ENCODE peak calls at places on chromosomes 12 and 14, in eight cellular contexts. One of them, this sample, is unnamed.

GRCh38 chr14:54722791-54723432 is 156.0 kb downstream of the SAMD4A start:
- DNase-seq in astrocyte of the spinal cord: peak; percentile 47
- DNase-seq in HFFc6: no peak
- DNase-seq in nephron progenitor cell: no peak
- DNase-seq in lower lobe of right lung: no peak
- DNase-seq in PC-9: no peak
- DNase-seq in glutamatergic neuron: no peak
- DNase-seq in GM12865: peak; percentile 52
- DNase-seq in this sample: peak; percentile 20

GRCh38 chr12:106086696-106087095 is 52.1 kb downstream of the NUAK1 start:
- DNase-seq in GM12865: no peak
- DNase-seq in HFFc6: no peak
- DNase-seq in glutamatergic neuron: no peak
- DNase-seq in nephron progenitor cell: no peak
- DNase-seq in PC-9: no peak
- DNase-seq in astrocyte of the spinal cord: no peak
- DNase-seq in lower lobe of right lung: no peak
- DNase-seq in this sample: no peak

GRCh38 chr12:80040075-80040738 is 59.1 kb upstream of the OTOGL start:
- DNase-seq in GM12865: peak; percentile 10
- DNase-seq in PC-9: no peak
- DNase-seq in astrocyte of the spinal cord: peak; percentile 72
- DNase-seq in lower lobe of right lung: no peak
- DNase-seq in nephron progenitor cell: no peak
- DNase-seq in glutamatergic neuron: no peak
- DNase-seq in HFFc6: peak; percentile 55
- DNase-seq in this sample: no peak

GRCh38 chr14:34650786-34651584 is 21.0 kb upstream of the SNX6 start:
- DNase-seq in glutamatergic neuron: no peak
- DNase-seq in GM12865: no peak
- DNase-seq in PC-9: peak; percentile 51
- DNase-seq in astrocyte of the spinal cord: peak; percentile 99
- DNase-seq in lower lobe of right lung: no peak
- DNase-seq in HFFc6: peak; percentile 99
- DNase-seq in nephron progenitor cell: no peak
- DNase-seq in this sample: peak; percentile 54

GRCh38 chr12:69623970-69624369 is 13.3 kb upstream of the LRRC10 start:
- DNase-seq in HFFc6: no peak
- DNase-seq in astrocyte of the spinal cord: no peak
- DNase-seq in nephron progenitor cell: no peak
- DNase-seq in GM12865: no peak
- DNase-seq in glutamatergic neuron: no peak
- DNase-seq in PC-9: no peak
- DNase-seq in lower lobe of right lung: peak; percentile 61
- DNase-seq in this sample: no peak

GRCh38 chr12:1213205-1213604 is 222.2 kb downstream of the ERC1 start:
- DNase-seq in lower lobe of right lung: no peak
- DNase-seq in HFFc6: no peak
- DNase-seq in PC-9: no peak
- DNase-seq in astrocyte of the spinal cord: no peak
- DNase-seq in nephron progenitor cell: no peak
- DNase-seq in GM12865: no peak
- DNase-seq in glutamatergic neuron: no peak
- DNase-seq in this sample: no peak

GRCh38 chr12:105855691-105856405 is 282.9 kb downstream of the NUAK1 start:
- DNase-seq in glutamatergic neuron: no peak
- DNase-seq in lower lobe of right lung: no peak
- DNase-seq in nephron progenitor cell: no peak
- DNase-seq in HFFc6: no peak
- DNase-seq in PC-9: no peak
- DNase-seq in astrocyte of the spinal cord: no peak
- DNase-seq in GM12865: no peak
- DNase-seq in this sample: no peak

GRCh38 chr14:70448633-70449032 is 3.3 kb upstream of the ADAM21 start:
- DNase-seq in PC-9: no peak
- DNase-seq in HFFc6: peak; percentile 45
- DNase-seq in GM12865: no peak
- DNase-seq in lower lobe of right lung: no peak
- DNase-seq in nephron progenitor cell: no peak
- DNase-seq in astrocyte of the spinal cord: peak; percentile 22
- DNase-seq in glutamatergic neuron: no peak
- DNase-seq in this sample: no peak

GRCh38 chr12:104615048-104615561 is 158.4 kb downstream of the CHST11 start:
- DNase-seq in PC-9: no peak
- DNase-seq in HFFc6: no peak
- DNase-seq in nephron progenitor cell: no peak
- DNase-seq in astrocyte of the spinal cord: no peak
- DNase-seq in glutamatergic neuron: no peak
- DNase-seq in GM12865: no peak
- DNase-seq in lower lobe of right lung: no peak
- DNase-seq in this sample: no peak

GRCh38 chr14:71193663-71194062 is 286.4 kb downstream of the PCNX1 start:
- DNase-seq in astrocyte of the spinal cord: no peak
- DNase-seq in HFFc6: peak; percentile 16
- DNase-seq in PC-9: no peak
- DNase-seq in nephron progenitor cell: no peak
- DNase-seq in GM12865: no peak
- DNase-seq in lower lobe of right lung: no peak
- DNase-seq in glutamatergic neuron: no peak
- DNase-seq in this sample: no peak

GRCh38 chr14:54796961-54797360 is 105.7 kb downstream of the GCH1 start:
- DNase-seq in nephron progenitor cell: no peak
- DNase-seq in lower lobe of right lung: no peak
- DNase-seq in astrocyte of the spinal cord: peak; percentile 63
- DNase-seq in GM12865: no peak
- DNase-seq in HFFc6: peak; percentile 77
- DNase-seq in PC-9: no peak
- DNase-seq in glutamatergic neuron: no peak
- DNase-seq in this sample: no peak

GRCh38 chr14:101005447-101005846 is 101.9 kb upstream of the RTL1 start:
- DNase-seq in nephron progenitor cell: no peak
- DNase-seq in GM12865: no peak
- DNase-seq in PC-9: no peak
- DNase-seq in astrocyte of the spinal cord: no peak
- DNase-seq in lower lobe of right lung: peak; percentile 78
- DNase-seq in glutamatergic neuron: no peak
- DNase-seq in HFFc6: no peak
- DNase-seq in this sample: no peak

GRCh38 chr14:93112891-93113677 is 2.6 kb downstream of the ITPK1 start:
- DNase-seq in lower lobe of right lung: peak; percentile 85
- DNase-seq in glutamatergic neuron: peak; percentile 78
- DNase-seq in nephron progenitor cell: peak; percentile 84
- DNase-seq in PC-9: no peak
- DNase-seq in HFFc6: peak; percentile 71
- DNase-seq in GM12865: peak; percentile 90
- DNase-seq in astrocyte of the spinal cord: peak; percentile 83
- DNase-seq in this sample: peak; percentile 82
- TF ChIP-seq CTCF in lower lobe of right lung: peak; percentile 88
- TF ChIP-seq CTCF in glutamatergic neuron: peak; percentile 98
- TF ChIP-seq CTCF in nephron progenitor cell: peak; percentile 84
- TF ChIP-seq CTCF in PC-9: peak; percentile 88
- TF ChIP-seq CTCF in HFFc6: peak; percentile 94
- TF ChIP-seq CTCF in GM12865: peak; percentile 66
- TF ChIP-seq CTCF in astrocyte of the spinal cord: peak; percentile 79
- TF ChIP-seq CTCF in this sample: peak; percentile 73

DNA sequence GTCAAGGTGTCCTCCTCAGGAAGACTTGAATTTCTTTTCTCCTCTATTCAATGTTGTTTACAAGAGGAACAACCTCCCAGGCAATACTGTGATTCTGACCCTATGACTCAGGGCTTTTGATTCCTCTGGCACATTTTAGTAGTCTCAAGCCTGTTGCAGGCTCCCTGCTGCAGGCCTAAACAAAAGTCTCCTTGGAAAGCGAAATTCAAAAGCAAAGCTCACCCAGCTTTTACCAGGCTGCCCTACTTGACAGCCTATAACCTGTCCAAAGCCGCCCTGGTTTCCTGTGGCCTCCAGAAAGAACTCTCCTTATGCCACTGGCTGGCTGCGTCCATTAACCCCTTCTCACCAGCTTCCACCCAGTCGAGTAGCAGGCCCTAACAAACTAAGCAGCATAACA is 11.6 kb downstream of the FGD6 start:
- DNase-seq in GM12865: peak; percentile 49
- DNase-seq in HFFc6: peak; percentile 76
- DNase-seq in PC-9: peak; percentile 55
- DNase-seq in glutamatergic neuron: no peak
- DNase-seq in astrocyte of the spinal cord: peak; percentile 88
- DNase-seq in nephron progenitor cell: no peak
- DNase-seq in lower lobe of right lung: no peak
- DNase-seq in this sample: peak; percentile 21
- TF ChIP-seq CTCF in GM12865: no peak
- TF ChIP-seq CTCF in HFFc6: no peak
- TF ChIP-seq CTCF in PC-9: no peak
- TF ChIP-seq CTCF in glutamatergic neuron: no peak
- TF ChIP-seq CTCF in astrocyte of the spinal cord: no peak
- TF ChIP-seq CTCF in nephron progenitor cell: no peak
- TF ChIP-seq CTCF in lower lobe of right lung: no peak
- TF ChIP-seq CTCF in this sample: no peak

GRCh38 chr14:76546426-76547221 is 170.7 kb downstream of the ESRRB start:
- DNase-seq in nephron progenitor cell: peak; percentile 63
- DNase-seq in GM12865: peak; percentile 30
- DNase-seq in HFFc6: peak; percentile 3
- DNase-seq in lower lobe of right lung: no peak
- DNase-seq in PC-9: peak; percentile 12
- DNase-seq in glutamatergic neuron: peak; percentile 51
- DNase-seq in astrocyte of the spinal cord: no peak
- DNase-seq in this sample: peak; percentile 3

GRCh38 chr14:76551906-76552305 is 176.0 kb downstream of the ESRRB start:
- DNase-seq in nephron progenitor cell: no peak
- DNase-seq in glutamatergic neuron: no peak
- DNase-seq in astrocyte of the spinal cord: no peak
- DNase-seq in PC-9: no peak
- DNase-seq in lower lobe of right lung: no peak
- DNase-seq in HFFc6: no peak
- DNase-seq in GM12865: peak; percentile 7
- DNase-seq in this sample: no peak

GRCh38 chr14:76550534-76550933 is 174.6 kb downstream of the ESRRB start:
- DNase-seq in PC-9: no peak
- DNase-seq in glutamatergic neuron: no peak
- DNase-seq in nephron progenitor cell: no peak
- DNase-seq in lower lobe of right lung: no peak
- DNase-seq in astrocyte of the spinal cord: no peak
- DNase-seq in GM12865: peak; percentile 28
- DNase-seq in HFFc6: no peak
- DNase-seq in this sample: no peak

GRCh38 chr14:76551116-76551515 is 175.2 kb downstream of the ESRRB start:
- DNase-seq in HFFc6: no peak
- DNase-seq in nephron progenitor cell: no peak
- DNase-seq in GM12865: no peak
- DNase-seq in PC-9: no peak
- DNase-seq in astrocyte of the spinal cord: no peak
- DNase-seq in lower lobe of right lung: no peak
- DNase-seq in glutamatergic neuron: no peak
- DNase-seq in this sample: no peak
- TF ChIP-seq CTCF in HFFc6: no peak
- TF ChIP-seq CTCF in nephron progenitor cell: no peak
- TF ChIP-seq CTCF in GM12865: no peak
- TF ChIP-seq CTCF in PC-9: no peak
- TF ChIP-seq CTCF in astrocyte of the spinal cord: no peak
- TF ChIP-seq CTCF in lower lobe of right lung: no peak
- TF ChIP-seq CTCF in glutamatergic neuron: no peak
- TF ChIP-seq CTCF in this sample: no peak

GRCh38 chr14:72515779-72516770 is 377.8 kb downstream of the DPF3 start:
- DNase-seq in PC-9: no peak
- DNase-seq in GM12865: peak; percentile 15
- DNase-seq in HFFc6: peak; percentile 45
- DNase-seq in nephron progenitor cell: peak; percentile 59
- DNase-seq in astrocyte of the spinal cord: peak; percentile 64
- DNase-seq in glutamatergic neuron: no peak
- DNase-seq in lower lobe of right lung: no peak
- DNase-seq in this sample: peak; percentile 35
- TF ChIP-seq CTCF in PC-9: no peak
- TF ChIP-seq CTCF in GM12865: no peak
- TF ChIP-seq CTCF in HFFc6: peak; percentile 52
- TF ChIP-seq CTCF in nephron progenitor cell: no peak
- TF ChIP-seq CTCF in astrocyte of the spinal cord: peak; percentile 47
- TF ChIP-seq CTCF in glutamatergic neuron: no peak
- TF ChIP-seq CTCF in lower lobe of right lung: no peak
- TF ChIP-seq CTCF in this sample: no peak

GRCh38 chr12:6751767-6752166 is 1.2 kb downstream of the MLF2 start:
- DNase-seq in HFFc6: no peak
- DNase-seq in PC-9: no peak
- DNase-seq in lower lobe of right lung: no peak
- DNase-seq in astrocyte of the spinal cord: no peak
- DNase-seq in GM12865: no peak
- DNase-seq in nephron progenitor cell: no peak
- DNase-seq in glutamatergic neuron: no peak
- DNase-seq in this sample: no peak

GRCh38 chr12:6754406-6754805 is 1.5 kb upstream of the MLF2 start:
- DNase-seq in GM12865: no peak
- DNase-seq in nephron progenitor cell: no peak
- DNase-seq in HFFc6: no peak
- DNase-seq in astrocyte of the spinal cord: no peak
- DNase-seq in PC-9: no peak
- DNase-seq in lower lobe of right lung: no peak
- DNase-seq in glutamatergic neuron: no peak
- DNase-seq in this sample: no peak

GRCh38 chr12:6753772-6754356 is 923 bp upstream of the MLF2 start:
- DNase-seq in GM12865: no peak
- DNase-seq in nephron progenitor cell: peak; percentile 21
- DNase-seq in lower lobe of right lung: no peak
- DNase-seq in PC-9: no peak
- DNase-seq in astrocyte of the spinal cord: no peak
- DNase-seq in HFFc6: no peak
- DNase-seq in glutamatergic neuron: peak; percentile 29
- DNase-seq in this sample: no peak

GRCh38 chr12:6752181-6752930 is 585 bp downstream of the MLF2 start:
- DNase-seq in HFFc6: peak; percentile 54
- DNase-seq in lower lobe of right lung: no peak
- DNase-seq in GM12865: peak; percentile 46
- DNase-seq in nephron progenitor cell: peak; percentile 67
- DNase-seq in glutamatergic neuron: peak; percentile 54
- DNase-seq in astrocyte of the spinal cord: peak; percentile 52
- DNase-seq in PC-9: no peak
- DNase-seq in this sample: no peak

DNA sequence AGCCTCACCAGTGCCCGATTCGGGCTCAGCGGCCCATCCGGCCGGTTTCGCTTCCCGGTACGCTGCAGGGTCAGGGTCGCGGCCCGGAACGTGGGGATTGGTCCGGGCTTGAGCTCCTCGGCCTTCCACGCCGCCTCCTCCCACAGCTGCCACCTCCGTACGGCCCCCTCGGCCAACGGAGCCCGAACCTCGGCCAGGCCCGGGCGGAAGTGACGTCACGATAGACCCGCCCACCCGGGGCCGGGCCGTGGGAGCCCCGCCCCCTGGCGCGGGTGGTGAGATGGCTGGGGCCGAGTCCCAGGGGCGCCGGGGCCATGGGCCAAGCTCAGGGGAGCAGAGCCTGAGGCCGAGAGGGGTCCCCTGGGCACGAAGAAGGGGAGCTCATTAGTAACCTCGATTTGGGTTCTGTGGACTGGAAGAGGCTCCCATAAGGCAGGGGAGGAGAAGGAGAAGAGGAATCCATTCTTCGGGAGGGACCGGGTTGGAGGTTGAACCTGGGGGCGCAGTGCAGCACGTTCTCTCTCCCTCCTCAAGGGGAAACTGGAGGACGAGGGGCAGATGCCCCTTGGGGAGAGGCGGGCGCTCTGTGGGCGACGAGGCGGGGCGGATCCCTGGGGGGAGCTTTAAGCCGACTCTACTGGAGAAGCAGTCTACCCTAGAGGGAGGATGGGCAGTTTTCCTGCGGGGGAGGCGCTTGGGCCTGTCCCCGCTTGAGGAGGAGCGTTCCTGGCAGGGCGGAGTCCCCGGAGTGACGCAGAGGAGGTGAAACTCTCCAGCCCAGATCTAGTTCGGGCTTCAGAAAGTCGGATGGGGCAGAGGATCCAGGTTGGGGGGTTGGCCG is at the start of gene MLF2:
- DNase-seq in GM12865: peak; percentile 98
- DNase-seq in lower lobe of right lung: peak; percentile 99
- DNase-seq in astrocyte of the spinal cord: peak; percentile 100
- DNase-seq in PC-9: peak; percentile 100
- DNase-seq in glutamatergic neuron: peak; percentile 98
- DNase-seq in nephron progenitor cell: peak; percentile 99
- DNase-seq in HFFc6: peak; percentile 99
- DNase-seq in this sample: peak; percentile 98
- TF ChIP-seq CTCF in GM12865: peak; percentile 0
- TF ChIP-seq CTCF in lower lobe of right lung: no peak
- TF ChIP-seq CTCF in astrocyte of the spinal cord: peak; percentile 98
- TF ChIP-seq CTCF in PC-9: no peak
- TF ChIP-seq CTCF in glutamatergic neuron: peak; percentile 87
- TF ChIP-seq CTCF in nephron progenitor cell: no peak
- TF ChIP-seq CTCF in HFFc6: no peak
- TF ChIP-seq CTCF in this sample: peak; percentile 90